ENCODE peak calls at places on chromosome 11, in six cellular contexts. B is HepG2, W is K562, O is SK-N-SH, F is HCT116, T is H1. R is an unnamed sample.
A peak's percentile ranks its signal among the peaks of the same experiment; 100 is the strongest.

GRCh38 chr11:94719864-94720263 is 48.3 kb upstream of the AMOTL1 start:
- DNase-seq in F (no peak), T (no peak), O (no peak), W (no peak), B (no peak), R (no peak)

GRCh38 chr11:113615773-113616172 is 90.3 kb downstream of the TMPRSS5 start:
- DNase-seq in F (no peak), B (no peak), O (no peak), T (no peak), W (no peak), R (no peak)

GRCh38 chr11:131810511-131810910 is 440.1 kb downstream of the NTM start:
- DNase-seq in F (no peak), O (no peak), B (no peak), T (no peak), W (no peak), R (no peak)

GRCh38 chr11:107293677-107294344 is 163.8 kb downstream of the CWF19L2 start:
- DNase-seq in F (no peak), T (peak; percentile 3), O (no peak), B (peak; percentile 6), W (no peak), R (no peak)

GRCh38 chr11:129888451-129888850 is 6.9 kb downstream of the NFRKB start:
- DNase-seq in T (no peak), O (no peak), W (no peak), F (no peak), B (no peak), R (no peak)

GRCh38 chr11:64718084-64718779 is 4.8 kb downstream of the NRXN2 start:
- DNase-seq in F (no peak), T (no peak), W (no peak), O (no peak), B (no peak), R (no peak)

GRCh38 chr11:65522640-65523322 is 2.1 kb upstream of the SCYL1 start:
- DNase-seq in F (no peak), B (no peak), W (peak; percentile 77), O (no peak), T (no peak), R (no peak)

GRCh38 chr11:70142171-70142875 is 60.8 kb upstream of the FADD start:
- DNase-seq in O (no peak), F (peak; percentile 50), B (no peak), W (no peak), T (no peak), R (no peak)

GRCh38 chr11:66670816-66671215 is 6.9 kb downstream of the RBM4B start:
- DNase-seq in B (no peak), W (no peak), T (no peak), O (no peak), F (no peak), R (no peak)

GRCh38 chr11:68121067-68121899 is at the start of gene CHKA:
- DNase-seq in O (peak; percentile 99), F (peak; percentile 64), W (peak; percentile 95), B (peak; percentile 84), T (peak; percentile 70), R (peak; percentile 97)

GRCh38 chr11:32960553-32961164 is 55.0 kb upstream of the DEPDC7 start:
- DNase-seq in W (peak; percentile 55), O (peak; percentile 30), F (peak; percentile 28), B (peak; percentile 52), T (no peak), R (peak; percentile 5)

GRCh38 chr11:85096939-85097338 is 530.2 kb downstream of the DLG2 start:
- DNase-seq in T (no peak), W (no peak), O (no peak), F (no peak), B (no peak), R (no peak)

GRCh38 chr11:9206496-9206895 is 58.7 kb downstream of the DENND5A start:
- DNase-seq in W (no peak), B (no peak), F (no peak), T (no peak), O (no peak), R (no peak)

GRCh38 chr11:790721-791564 is 1.1 kb upstream of the CEND1 start:
- DNase-seq in F (no peak), B (no peak), W (no peak), T (no peak), O (peak; percentile 67), R (no peak)

GRCh38 chr11:23097906-23098305 is 237.6 kb upstream of the CCDC179 start:
- DNase-seq in W (no peak), B (no peak), F (no peak), O (no peak), T (no peak), R (no peak)

GRCh38 chr11:27200779-27201453 is 160.3 kb downstream of the BBOX1 start:
- DNase-seq in B (no peak), F (no peak), T (no peak), O (no peak), W (no peak), R (no peak)
- TF ChIP-seq JUND in B (no peak), F (no peak), T (no peak), O (no peak), W (no peak), R (no peak)

GRCh38 chr11:75733346-75734107 is 15.9 kb downstream of the MOGAT2 start:
- DNase-seq in W (no peak), O (peak; percentile 52), T (no peak), B (no peak), F (no peak), R (no peak)

GRCh38 chr11:75734491-75735180 is 17.0 kb downstream of the MOGAT2 start:
- DNase-seq in T (no peak), F (no peak), W (no peak), B (peak; percentile 50), O (no peak), R (no peak)

GRCh38 chr11:75735181-75735845 is 17.7 kb downstream of the MOGAT2 start:
- DNase-seq in W (no peak), O (no peak), T (no peak), B (no peak), F (no peak), R (no peak)

GRCh38 chr11:75728992-75729391 is 11.4 kb downstream of the MOGAT2 start:
- DNase-seq in O (no peak), W (no peak), F (no peak), T (no peak), B (no peak), R (no peak)

GRCh38 chr11:75731095-75731494 is 13.5 kb downstream of the MOGAT2 start:
- DNase-seq in T (no peak), O (no peak), F (no peak), B (no peak), W (peak; percentile 24), R (no peak)
- TF ChIP-seq JUND in T (no peak), O (no peak), F (no peak), B (no peak), W (no peak), R (no peak)

GRCh38 chr11:73159297-73159696 is 17.2 kb upstream of the FCHSD2 start:
- DNase-seq in W (no peak), O (no peak), T (no peak), F (no peak), B (no peak), R (no peak)

GRCh38 chr11:73158356-73159051 is 16.4 kb upstream of the FCHSD2 start:
- DNase-seq in T (no peak), O (peak; percentile 59), F (no peak), B (peak; percentile 96), W (no peak), R (no peak)

GRCh38 chr11:73156114-73156513 is 14.0 kb upstream of the FCHSD2 start:
- DNase-seq in W (no peak), B (no peak), T (no peak), O (no peak), F (no peak), R (no peak)

GRCh38 chr11:73156686-73157085 is 14.6 kb upstream of the FCHSD2 start:
- DNase-seq in T (no peak), F (no peak), W (no peak), O (no peak), B (no peak), R (no peak)

GRCh38 chr11:73157141-73158010 is 15.3 kb upstream of the FCHSD2 start:
- DNase-seq in F (no peak), T (no peak), W (no peak), B (peak; percentile 59), O (peak; percentile 21), R (no peak)
- TF ChIP-seq JUND in F (no peak), T (no peak), W (no peak), B (no peak), O (no peak), R (no peak)

DNA sequence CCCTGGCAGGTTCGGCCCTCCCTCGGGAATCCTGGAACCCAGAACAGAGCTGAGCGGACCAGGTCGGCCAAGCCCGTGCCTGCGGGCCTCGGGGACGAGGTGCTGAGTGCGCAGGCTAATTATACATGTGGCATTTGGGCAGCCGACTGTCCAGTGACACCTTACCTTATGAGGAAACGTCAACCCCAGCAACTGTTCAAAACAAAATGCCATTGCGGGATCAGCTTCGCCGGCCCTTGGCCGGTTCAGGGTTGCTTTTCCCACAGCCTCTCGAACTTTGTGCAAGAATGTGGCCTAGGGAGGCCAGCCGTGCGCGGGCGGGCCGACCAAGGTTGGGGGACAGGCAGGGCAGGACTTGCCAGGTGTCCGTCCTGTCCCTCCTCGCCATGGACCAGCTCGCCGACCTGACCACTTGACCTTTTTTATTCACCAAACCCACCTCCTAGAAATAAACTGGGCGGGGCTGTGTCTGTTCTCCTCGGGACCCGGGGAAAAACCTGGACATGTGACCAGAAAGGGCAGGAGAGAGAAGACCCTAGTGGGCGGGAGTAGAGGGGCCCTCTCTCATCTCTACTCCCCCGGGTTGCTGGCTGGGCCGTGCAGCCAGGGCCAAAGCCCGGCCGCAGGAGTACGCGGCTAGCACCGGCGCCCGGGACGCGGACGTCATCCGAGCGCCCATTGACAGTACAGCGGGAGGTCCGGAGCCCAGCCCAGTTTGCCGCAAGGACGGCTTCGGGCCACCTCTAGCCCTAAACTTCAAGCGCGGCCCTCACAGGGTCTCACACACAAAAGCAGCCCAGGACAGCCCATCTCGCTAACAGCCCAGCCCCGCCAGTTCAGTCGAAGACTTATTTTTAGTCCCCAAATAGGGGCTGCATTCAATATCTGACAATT is 134.3 kb upstream of the C11orf58 start:
- DNase-seq in W (peak; percentile 83), F (no peak), B (no peak), O (peak; percentile 65), T (no peak), R (no peak)
- TF ChIP-seq JUND in W (no peak), F (no peak), B (no peak), O (no peak), T (no peak), R (no peak)

GRCh38 chr11:73252577-73253191 is 19.5 kb upstream of the P2RY6 start:
- DNase-seq in T (no peak), O (peak; percentile 26), W (peak; percentile 27), B (no peak), F (peak; percentile 40), R (peak; percentile 83)
- TF ChIP-seq JUND in T (no peak), O (no peak), W (no peak), B (no peak), F (no peak), R (no peak)

DNA sequence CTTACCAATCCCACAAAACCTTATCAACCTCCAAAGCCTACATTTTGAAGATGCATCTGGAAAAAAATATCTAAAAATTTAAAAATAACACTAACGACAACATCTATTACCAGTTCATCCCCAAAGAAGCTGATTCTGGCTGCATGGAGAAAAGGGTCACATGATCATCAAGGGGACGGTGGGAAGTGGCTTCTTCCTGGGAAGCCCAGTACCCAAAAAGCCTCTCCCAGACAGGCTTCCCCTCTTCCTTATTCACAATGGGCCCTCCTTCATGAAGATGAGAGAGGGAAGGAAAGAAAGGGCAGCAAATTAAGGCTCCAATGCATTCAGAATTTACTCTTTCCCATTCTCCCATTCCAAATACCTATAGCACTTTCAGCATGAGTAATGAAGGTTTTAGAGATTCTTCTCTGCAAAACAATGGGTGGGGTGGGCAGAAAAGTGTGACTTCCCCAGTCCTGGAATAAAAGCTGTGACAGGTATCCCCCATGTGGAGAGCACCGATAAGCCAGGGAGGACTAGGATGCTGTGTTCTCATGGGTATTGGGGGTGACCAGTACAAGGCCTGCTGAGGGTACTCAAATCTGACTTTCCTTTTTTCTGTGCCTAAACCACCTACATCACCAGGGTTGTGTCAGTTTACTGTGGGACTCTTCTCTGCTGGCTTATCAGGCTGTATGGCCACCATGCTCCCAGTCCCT is 88.2 kb downstream of the SIK3 start:
- DNase-seq in O (no peak), B (no peak), T (peak; percentile 19), F (no peak), W (no peak), R (no peak)
- TF ChIP-seq JUND in O (no peak), B (no peak), T (no peak), F (no peak), W (no peak), R (no peak)

R was measured in T47D.